ENCODE peak calls at places on chromosomes 3 and 15, in ten cellular contexts. P is kidney; Q is Calu3; O is epithelial cell of prostate; S is fibroblast of lung; U is NCI-H2107; G is substantia nigra; J is NCI-H69; C is CD8-positive, alpha-beta memory T cell; K is amniotic stem cell. X is an unnamed sample.

GRCh38 chr3:49745986-49746385 is 22.2 kb upstream of the GMPPB start:
- DNase-seq in P (no peak), Q (no peak), O (peak), S (peak), U (no peak), G (no peak), J (peak), C (no peak), K (no peak), X (no peak)

GRCh38 chr3:138234401-138235179 is 47.5 kb downstream of the ARMC8 start:
- DNase-seq in P (no peak), Q (no peak), O (no peak), S (peak), U (no peak), G (no peak), J (no peak), C (no peak), K (no peak), X (no peak)

GRCh38 chr15:62878070-62878469 is 164.5 kb upstream of the TPM1 start:
- DNase-seq in P (no peak), Q (no peak), O (no peak), S (no peak), U (no peak), G (no peak), J (no peak), C (no peak), K (no peak), X (no peak)

GRCh38 chr15:100355342-100355741 is 13.6 kb upstream of the ADAMTS17 start:
- DNase-seq in P (no peak), Q (no peak), O (no peak), S (no peak), U (no peak), G (no peak), J (no peak), C (no peak), K (no peak), X (no peak)

GRCh38 chr3:42492508-42493080 is 9.8 kb upstream of the VIPR1 start:
- DNase-seq in P (no peak), Q (no peak), O (no peak), S (no peak), U (no peak), G (no peak), J (no peak), C (no peak), K (no peak), X (no peak)

GRCh38 chr3:52190294-52190841 is 7.6 kb upstream of the ALAS1 start:
- DNase-seq in P (peak), Q (no peak), O (no peak), S (peak), U (no peak), G (peak), J (no peak), C (no peak), K (no peak), X (no peak)

GRCh38 chr3:13060341-13060910 is 12.8 kb downstream of the IQSEC1 start:
- DNase-seq in P (no peak), Q (no peak), O (no peak), S (no peak), U (no peak), G (no peak), J (no peak), C (no peak), K (no peak), X (no peak)

GRCh38 chr3:10248984-10249748 is 907 bp downstream of the TATDN2 start:
- DNase-seq in P (peak), Q (peak), O (no peak), S (peak), U (no peak), G (no peak), J (peak), C (peak), K (no peak), X (peak)

GRCh38 chr3:151085227-151085888 is at the start of gene MED12L:
- DNase-seq in P (peak), Q (peak), O (peak), S (peak), U (peak), G (peak), J (peak), C (peak), K (peak), X (peak)

GRCh38 chr3:181558870-181559269 is 152.9 kb upstream of the SOX2 start:
- DNase-seq in P (no peak), Q (no peak), O (no peak), S (peak), U (no peak), G (no peak), J (no peak), C (no peak), K (no peak), X (no peak)

GRCh38 chr15:73560501-73561117 is 72.6 kb downstream of the NPTN start:
- DNase-seq in P (no peak), Q (peak), O (peak), S (peak), U (peak), G (no peak), J (peak), C (no peak), K (peak), X (peak)

GRCh38 chr3:117252208-117252607 is 542.6 kb downstream of the TUSC7 start:
- DNase-seq in P (no peak), Q (peak), O (peak), S (peak), U (no peak), G (no peak), J (no peak), C (no peak), K (no peak), X (no peak)

GRCh38 chr3:105401691-105402149 is 35.0 kb downstream of the ALCAM start:
- DNase-seq in P (no peak), Q (no peak), O (peak), S (peak), U (no peak), G (no peak), J (no peak), C (no peak), K (no peak), X (no peak)

GRCh38 chr3:110576962-110577361 is 494.7 kb upstream of the NECTIN3 start:
- DNase-seq in P (no peak), Q (peak), O (peak), S (peak), U (no peak), G (no peak), J (peak), C (no peak), K (peak), X (no peak)